ENCODE peak calls at places on chromosomes 3 and 15, in seven cellular contexts. Z is cardiac fibroblast; M is activated T-cell treated with anti-CD3 and anti-CD28 coated beads for 48 hours; S is stimulated activated CD4-positive, alpha-beta T cell treated with anti-CD3 and anti-CD28 coated beads, Interleukin-12 subunit alpha, Interleukin-12 subunit beta, amount 100 ng/mL, for 4 hours; A is A549; K is SJSA1; D is GM04504. J is an unnamed sample.

GRCh38 chr3:29239377-29239776 is 41.5 kb upstream of the RBMS3 start:
- DNase-seq in M (no peak), A (no peak), S (no peak), K (no peak), D (no peak), Z (peak), J (no peak)

GRCh38 chr15:58410353-58410752 is 21.4 kb upstream of the LIPC start:
- DNase-seq in S (peak), Z (no peak), M (peak), D (no peak), K (no peak), A (no peak), J (no peak)

GRCh38 chr15:32106401-32107381 is 76.4 kb downstream of the CHRNA7 start:
- DNase-seq in D (no peak), A (no peak), S (no peak), M (no peak), Z (no peak), K (no peak), J (no peak)

GRCh38 chr3:186719945-186720739 is 3.0 kb downstream of the KNG1 start:
- DNase-seq in K (no peak), A (no peak), S (no peak), D (no peak), Z (no peak), M (no peak), J (no peak)

GRCh38 chr3:133535971-133536634 is 37.4 kb upstream of the CDV3 start:
- DNase-seq in M (no peak), K (peak), A (peak), D (peak), S (no peak), Z (peak), J (peak)

GRCh38 chr3:71168043-71168720 is 415.3 kb downstream of the FOXP1 start:
- DNase-seq in M (no peak), S (no peak), D (no peak), Z (peak), A (no peak), K (no peak), J (no peak)

GRCh38 chr15:31974855-31975421 is 55.4 kb upstream of the CHRNA7 start:
- DNase-seq in A (peak), K (no peak), M (peak), S (no peak), D (peak), Z (peak), J (peak)

GRCh38 chr15:84983711-84984110 is 2.1 kb downstream of the PDE8A start:
- DNase-seq in K (no peak), M (no peak), A (no peak), Z (no peak), S (no peak), D (no peak), J (no peak)

GRCh38 chr3:100710355-100711198 is 1.3 kb downstream of the TFG start:
- DNase-seq in A (peak), D (no peak), Z (peak), S (peak), K (peak), M (peak), J (peak)

GRCh38 chr3:188153498-188153948 is 434 bp upstream of the LPP start:
- DNase-seq in S (peak), Z (peak), K (peak), D (peak), M (no peak), A (peak), J (peak)

GRCh38 chr15:59191855-59192237 is 14.8 kb upstream of the LDHAL6B start:
- DNase-seq in A (peak), S (no peak), D (peak), M (no peak), Z (peak), K (peak), J (peak)

GRCh38 chr15:74978503-74978902 is 16.9 kb upstream of the SCAMP5 start:
- DNase-seq in S (no peak), M (peak), D (peak), Z (peak), A (no peak), K (peak), J (no peak)

GRCh38 chr3:40736943-40737342 is 212.2 kb downstream of the ZNF621 start:
- DNase-seq in D (no peak), A (no peak), S (no peak), M (no peak), Z (no peak), K (no peak), J (no peak)

GRCh38 chr3:65811917-65812316 is 226.8 kb downstream of the MAGI1 start:
- DNase-seq in K (no peak), S (no peak), D (no peak), Z (no peak), A (no peak), M (no peak), J (no peak)

GRCh38 chr15:28942046-28942445 is 56.3 kb downstream of the APBA2 start:
- DNase-seq in S (peak), M (no peak), K (peak), Z (no peak), A (no peak), D (no peak), J (no peak)

GRCh38 chr3:172106989-172107388 is 67.6 kb downstream of the FNDC3B start:
- DNase-seq in A (no peak), Z (no peak), S (peak), K (peak), M (peak), D (no peak), J (no peak)

GRCh38 chr3:68306571-68306970 is 625.8 kb downstream of the TAFA4 start:
- DNase-seq in A (no peak), M (no peak), K (no peak), Z (peak), D (no peak), S (no peak), J (peak)

GRCh38 chr3:8095724-8096123 is 405.9 kb upstream of the LMCD1 start:
- DNase-seq in D (no peak), S (no peak), Z (no peak), K (no peak), A (peak), M (no peak), J (no peak)

GRCh38 chr3:85141-85540 is 111.4 kb upstream of the CHL1 start:
- DNase-seq in Z (no peak), A (no peak), M (no peak), S (no peak), D (no peak), K (no peak), J (no peak)

GRCh38 chr15:74365619-74366445 is 1.6 kb downstream of the CYP11A1 start:
- DNase-seq in D (no peak), S (no peak), Z (peak), A (no peak), M (no peak), K (no peak), J (no peak)

GRCh38 chr15:91965501-91966180 is 112.1 kb downstream of the SLCO3A1 start:
- DNase-seq in M (no peak), S (no peak), Z (peak), D (peak), K (no peak), A (peak), J (peak)

GRCh38 chr15:28107111-28107893 is 8.2 kb upstream of the OCA2 start:
- DNase-seq in Z (peak), D (no peak), K (no peak), S (peak), A (no peak), M (no peak), J (no peak)

GRCh38 chr3:105686324-105686897 is 182.4 kb downstream of the CBLB start:
- DNase-seq in A (peak), S (no peak), M (no peak), K (no peak), D (peak), Z (peak), J (peak)

GRCh38 chr3:187616307-187616939 is 53.8 kb downstream of the SST start:
- DNase-seq in K (peak), S (peak), A (peak), Z (peak), D (peak), M (peak), J (peak)

GRCh38 chr3:100400782-100401673 is at the start of the genes LNP1 and TOMM70:
- DNase-seq in K (peak), S (peak), A (peak), M (peak), Z (peak), D (peak), J (peak)

GRCh38 chr3:67017211-67017610 is 19.1 kb downstream of the KBTBD8 start:
- DNase-seq in A (no peak), K (no peak), D (no peak), S (no peak), Z (no peak), M (no peak), J (no peak)

GRCh38 chr3:127970966-127971592 is 56.0 kb downstream of the KBTBD12 start:
- DNase-seq in A (peak), K (no peak), D (no peak), M (no peak), Z (peak), S (no peak), J (peak)